ENCODE peak calls at places on chromosome 9, in four cellular contexts. R is HepG2, Y is SK-N-SH, D is K562. I is an unnamed sample.

GRCh38 chr9:91034521-91034920 is 232.9 kb downstream of the SYK start:
- DNase-seq in D (no peak), R (no peak), Y (no peak), I (no peak)

GRCh38 chr9:116100711-116101111 is 52.9 kb upstream of the PAPPA start:
- DNase-seq in R (no peak), D (no peak), Y (no peak), I (no peak)

GRCh38 chr9:90189306-90189705 is 453.3 kb downstream of the DIRAS2 start:
- DNase-seq in R (no peak), Y (no peak), D (no peak), I (no peak)

GRCh38 chr9:125997510-125997823 is 250.3 kb downstream of the PBX3 start:
- DNase-seq in D (no peak), R (no peak), Y (no peak), I (no peak)

GRCh38 chr9:123523828-123524227 is 167.8 kb downstream of the CRB2 start:
- DNase-seq in Y (no peak), R (no peak), D (no peak), I (no peak)

GRCh38 chr9:34046784-34047379 is 1.8 kb downstream of the UBAP2 start:
- DNase-seq in R (no peak), Y (peak; percentile 24), D (no peak), I (no peak)

GRCh38 chr9:131651599-131651998 is 88.3 kb downstream of the RAPGEF1 start:
- DNase-seq in Y (no peak), R (peak; percentile 13), D (no peak), I (no peak)

GRCh38 chr9:69745716-69746538 is 13.9 kb downstream of the PTAR1 start:
- DNase-seq in Y (no peak), D (peak; percentile 9), R (peak; percentile 14), I (no peak)

GRCh38 chr9:27261517-27262211 is 35.3 kb downstream of the EQTN start:
- DNase-seq in Y (no peak), D (no peak), R (peak; percentile 58), I (no peak)

GRCh38 chr9:114834386-114834785 is 28.5 kb upstream of the TNFSF15 start:
- DNase-seq in Y (no peak), R (no peak), D (no peak), I (no peak)

GRCh38 chr9:112308576-112308975 is 24.8 kb downstream of the PTBP3 start:
- DNase-seq in R (peak; percentile 56), D (no peak), Y (no peak), I (no peak)

GRCh38 chr9:38761334-38761733 is 41.4 kb upstream of the FAM240B start:
- DNase-seq in R (no peak), Y (peak; percentile 50), D (no peak), I (no peak)

GRCh38 chr9:33697171-33697570 is 98.2 kb upstream of the PRSS3 start:
- DNase-seq in R (no peak), Y (no peak), D (no peak), I (no peak)

GRCh38 chr9:111804636-111805035 is 9.9 kb upstream of the SHOC1 start:
- DNase-seq in R (no peak), Y (no peak), D (no peak), I (no peak)

GRCh38 chr9:128626181-128626580 is 30.5 kb downstream of the DYNC2I2 start:
- DNase-seq in D (no peak), Y (peak; percentile 16), R (no peak), I (no peak)

GRCh38 chr9:18480649-18481048 is 6.7 kb downstream of the ADAMTSL1 start:
- DNase-seq in Y (no peak), R (no peak), D (no peak), I (no peak)

GRCh38 chr9:78301466-78301865 is 4.5 kb downstream of the PSAT1 start:
- DNase-seq in Y (no peak), R (no peak), D (no peak), I (no peak)

GRCh38 chr9:131254107-131254491 is 22.2 kb downstream of the FAM78A start:
- DNase-seq in D (no peak), Y (no peak), R (no peak), I (no peak)

GRCh38 chr9:130399768-130400167 is 45.0 kb upstream of the ASS1 start:
- DNase-seq in Y (peak; percentile 81), R (no peak), D (no peak), I (no peak)

GRCh38 chr9:16275795-16276624 is 594.5 kb downstream of the BNC2 start:
- DNase-seq in Y (no peak), R (no peak), D (no peak), I (no peak)

GRCh38 chr9:129671519-129671918 is 6.1 kb downstream of the PRRX2 start:
- DNase-seq in Y (no peak), D (no peak), R (no peak), I (no peak)

GRCh38 chr9:18255158-18255629 is 218.8 kb upstream of the ADAMTSL1 start:
- DNase-seq in R (peak; percentile 67), D (peak; percentile 39), Y (peak; percentile 68), I (peak; percentile 48)

GRCh38 chr9:10946676-10947410 is 334.0 kb upstream of the PTPRD start:
- DNase-seq in R (no peak), Y (no peak), D (no peak), I (no peak)

GRCh38 chr9:109401169-109401989 is 80.5 kb upstream of the EPB41L4B start:
- DNase-seq in Y (peak; percentile 68), D (peak; percentile 73), R (peak; percentile 65), I (peak; percentile 49)

GRCh38 chr9:129595323-129595741 is 25.6 kb downstream of the C9orf50 start:
- DNase-seq in Y (no peak), R (no peak), D (no peak), I (no peak)

GRCh38 chr9:131069699-131070098 is 26.6 kb upstream of the AIF1L start:
- DNase-seq in D (no peak), Y (no peak), R (no peak), I (no peak)

GRCh38 chr9:17018540-17019196 is 116.2 kb upstream of the CNTLN start:
- DNase-seq in R (no peak), Y (no peak), D (no peak), I (no peak)

GRCh38 chr9:130997925-130998595 is 10.9 kb upstream of the LAMC3 start:
- DNase-seq in Y (peak; percentile 96), D (peak; percentile 100), R (peak; percentile 56), I (peak; percentile 60)

GRCh38 chr9:7376838-7377237 is 422.7 kb downstream of the DMAC1 start:
- DNase-seq in D (no peak), R (no peak), Y (no peak), I (no peak)

GRCh38 chr9:101737705-101738565 is 512 bp downstream of the GRIN3A start:
- DNase-seq in D (no peak), R (no peak), Y (peak; percentile 56), I (no peak)

GRCh38 chr9:36625006-36625600 is 52.4 kb downstream of the MELK start:
- DNase-seq in D (no peak), Y (no peak), R (no peak), I (peak; percentile 7)

GRCh38 chr9:13088734-13089427 is 190.6 kb downstream of the MPDZ start:
- DNase-seq in Y (peak; percentile 79), R (peak; percentile 36), D (peak; percentile 47), I (peak; percentile 41)

GRCh38 chr9:36802171-36802920 is 229.7 kb downstream of the MELK start:
- DNase-seq in D (no peak), Y (no peak), R (no peak), I (no peak)

GRCh38 chr9:79883073-79883645 is 311.4 kb downstream of the TLE4 start:
- DNase-seq in R (no peak), Y (no peak), D (no peak), I (no peak)

GRCh38 chr9:89096807-89097206 is 81.8 kb downstream of the SHC3 start:
- DNase-seq in R (no peak), D (no peak), Y (no peak), I (no peak)

GRCh38 chr9:122228906-122229837 is at the start of gene LHX6:
- DNase-seq in R (no peak), D (peak; percentile 59), Y (peak; percentile 38), I (no peak)

GRCh38 chr9:69324549-69325401 is at the start of gene ENTREP1:
- DNase-seq in D (no peak), R (no peak), Y (peak; percentile 73), I (peak; percentile 24)

GRCh38 chr9:34603610-34604231 is 8.2 kb downstream of the RPP25L start:
- DNase-seq in D (peak; percentile 81), R (peak; percentile 62), Y (peak; percentile 88), I (peak; percentile 42)

GRCh38 chr9:136856541-136857141 is 4.5 kb downstream of the MAMDC4 start:
- DNase-seq in R (no peak), Y (no peak), D (no peak), I (no peak)

GRCh38 chr9:123033352-123033751 is at the start of gene GPR21:
- DNase-seq in Y (no peak), R (no peak), D (no peak), I (no peak)

DNA sequence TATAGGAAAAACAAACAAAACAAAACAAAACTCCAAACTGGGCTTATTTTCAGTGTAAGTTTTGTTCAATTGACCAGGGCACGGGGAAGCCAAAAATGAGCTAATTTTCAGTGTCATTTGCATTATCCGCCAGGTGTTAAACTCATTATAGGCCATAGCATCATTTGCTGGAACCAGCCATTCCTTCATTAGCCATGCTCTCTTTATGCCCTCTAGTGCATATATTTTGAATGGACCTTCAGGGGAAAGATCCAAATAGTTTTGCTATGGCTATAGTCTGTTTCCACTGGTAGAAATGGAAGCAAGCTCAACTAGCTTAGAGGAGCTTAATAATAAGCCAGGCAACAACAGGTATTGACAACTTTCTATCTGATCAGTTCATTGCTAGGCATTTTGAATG is 1205.3 kb upstream of the DMAC1 start:
- DNase-seq in R (no peak), Y (no peak), D (no peak), I (no peak)
- TF ChIP-seq ELF1 in R (no peak), Y (no peak), D (no peak), I (no peak)

DNA sequence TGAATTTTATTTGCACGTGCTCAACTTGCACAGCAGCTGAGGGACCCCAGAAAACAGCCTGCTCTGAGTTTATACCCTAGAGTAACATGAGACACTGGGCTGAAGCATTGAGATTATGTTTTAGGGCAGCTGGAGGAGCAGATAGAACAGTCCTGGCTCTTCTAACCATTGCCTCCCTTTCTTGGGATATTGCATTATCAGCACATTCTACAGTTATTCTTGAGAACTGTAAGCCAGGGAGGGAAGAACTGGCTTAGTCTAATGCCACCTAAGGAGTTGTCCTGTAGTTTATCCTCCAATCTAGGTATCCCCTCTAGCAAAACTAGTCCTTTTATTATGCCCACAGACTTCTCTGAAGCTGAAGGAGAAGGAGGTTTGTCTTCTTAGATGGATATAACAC is 10.3 kb downstream of the SMC2 start:
- DNase-seq in D (no peak), Y (no peak), R (no peak), I (no peak)
- TF ChIP-seq RAD21 in D (no peak), Y (no peak), R (no peak), I (no peak)

DNA sequence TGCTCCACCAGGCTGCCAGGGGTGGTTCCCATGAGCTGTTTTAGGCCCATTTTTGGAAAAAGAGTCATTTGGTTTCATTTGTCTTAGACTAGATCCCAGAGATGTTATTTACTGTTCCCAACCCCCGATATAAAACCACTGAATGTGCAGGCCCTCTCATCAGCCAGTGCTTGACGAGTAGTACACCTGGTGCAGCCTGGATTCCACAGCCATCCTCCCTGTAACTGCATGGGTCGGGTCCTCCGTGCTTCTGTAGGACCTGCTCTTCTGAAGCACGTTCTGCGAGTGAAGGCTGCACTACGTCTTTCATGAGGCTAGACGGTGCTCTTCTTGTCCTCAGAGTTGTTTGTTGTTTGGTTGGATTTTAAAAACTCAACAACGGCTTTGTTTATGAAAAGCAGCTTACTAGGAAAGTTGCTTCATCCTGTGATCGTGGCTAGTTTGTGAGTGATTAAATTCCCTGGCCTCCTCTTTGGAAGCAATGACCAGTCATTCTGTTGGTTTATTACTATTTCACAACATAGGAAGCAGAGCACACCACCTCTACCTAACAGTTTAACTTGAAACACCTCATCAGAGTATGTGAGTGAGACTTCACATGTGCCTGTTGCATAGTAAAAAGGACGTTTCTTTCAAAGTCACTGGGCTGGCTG is 135.2 kb downstream of the AOPEP start:
- DNase-seq in Y (no peak), D (no peak), R (no peak), I (no peak)
- TF ChIP-seq ELF1 in Y (no peak), D (no peak), R (no peak), I (no peak)

GRCh38 chr9:87336914-87337333 is 160.7 kb upstream of the DAPK1 start:
- DNase-seq in Y (peak; percentile 60), R (peak; percentile 75), D (peak; percentile 41), I (peak; percentile 54)
- TF ChIP-seq RAD21 in Y (peak; percentile 94), R (peak; percentile 60), D (peak; percentile 81), I (peak; percentile 84)